ENCODE peak calls at places on chromosomes 5 and 9, in six cellular contexts. One of them, this sample, is unnamed.

GRCh38 chr5:157915638-157916037 is 56.7 kb upstream of the CLINT1 start:
- DNase-seq in GM23248: no peak
- DNase-seq in CD8-positive, alpha-beta memory T cell: no peak
- DNase-seq in transverse colon: peak; percentile 70
- DNase-seq in adrenal gland: peak; percentile 93
- DNase-seq in tibial artery: peak; percentile 72
- DNase-seq in this sample: peak; percentile 81

GRCh38 chr5:169350759-169351240 is 49.9 kb upstream of the SLIT3 start:
- DNase-seq in GM23248: peak; percentile 100
- DNase-seq in CD8-positive, alpha-beta memory T cell: no peak
- DNase-seq in transverse colon: no peak
- DNase-seq in adrenal gland: peak; percentile 63
- DNase-seq in tibial artery: peak; percentile 41
- DNase-seq in this sample: peak; percentile 49

GRCh38 chr9:80867731-80868130 is 821.6 kb downstream of the TLE1 start:
- DNase-seq in GM23248: no peak
- DNase-seq in CD8-positive, alpha-beta memory T cell: no peak
- DNase-seq in transverse colon: no peak
- DNase-seq in adrenal gland: no peak
- DNase-seq in tibial artery: no peak
- DNase-seq in this sample: no peak

GRCh38 chr9:76425677-76426453 is 31.6 kb upstream of the RFK start:
- DNase-seq in GM23248: no peak
- DNase-seq in CD8-positive, alpha-beta memory T cell: no peak
- DNase-seq in transverse colon: no peak
- DNase-seq in adrenal gland: no peak
- DNase-seq in tibial artery: no peak
- DNase-seq in this sample: no peak

GRCh38 chr9:85742630-85742928 is 825 bp upstream of the AGTPBP1 start:
- DNase-seq in GM23248: peak; percentile 84
- DNase-seq in CD8-positive, alpha-beta memory T cell: no peak
- DNase-seq in transverse colon: no peak
- DNase-seq in adrenal gland: no peak
- DNase-seq in tibial artery: no peak
- DNase-seq in this sample: no peak

GRCh38 chr5:173581408-173582197 is 34.8 kb downstream of the BOD1 start:
- DNase-seq in GM23248: peak; percentile 64
- DNase-seq in CD8-positive, alpha-beta memory T cell: peak; percentile 51
- DNase-seq in transverse colon: peak; percentile 19
- DNase-seq in adrenal gland: no peak
- DNase-seq in tibial artery: no peak
- DNase-seq in this sample: no peak

GRCh38 chr5:134526483-134527155 is 1.1 kb downstream of the JADE2 start:
- DNase-seq in GM23248: peak; percentile 88
- DNase-seq in CD8-positive, alpha-beta memory T cell: peak; percentile 76
- DNase-seq in transverse colon: peak; percentile 87
- DNase-seq in adrenal gland: peak; percentile 87
- DNase-seq in tibial artery: peak; percentile 62
- DNase-seq in this sample: peak; percentile 90

GRCh38 chr5:77390795-77391194 is 101.3 kb downstream of the WDR41 start:
- DNase-seq in GM23248: peak; percentile 93
- DNase-seq in CD8-positive, alpha-beta memory T cell: no peak
- DNase-seq in transverse colon: no peak
- DNase-seq in adrenal gland: no peak
- DNase-seq in tibial artery: no peak
- DNase-seq in this sample: no peak

GRCh38 chr9:110256142-110256391 is 240 bp downstream of the TXN start:
- DNase-seq in GM23248: no peak
- DNase-seq in CD8-positive, alpha-beta memory T cell: no peak
- DNase-seq in transverse colon: no peak
- DNase-seq in adrenal gland: no peak
- DNase-seq in tibial artery: no peak
- DNase-seq in this sample: no peak

GRCh38 chr5:178338750-178339144 is 106.1 kb upstream of the PHYKPL start:
- DNase-seq in GM23248: no peak
- DNase-seq in CD8-positive, alpha-beta memory T cell: no peak
- DNase-seq in transverse colon: no peak
- DNase-seq in adrenal gland: no peak
- DNase-seq in tibial artery: no peak
- DNase-seq in this sample: no peak

GRCh38 chr9:89740722-89741121 is 135.9 kb downstream of the GADD45G start:
- DNase-seq in GM23248: no peak
- DNase-seq in CD8-positive, alpha-beta memory T cell: peak; percentile 36
- DNase-seq in transverse colon: peak; percentile 49
- DNase-seq in adrenal gland: no peak
- DNase-seq in tibial artery: no peak
- DNase-seq in this sample: no peak

GRCh38 chr5:153619706-153620105 is 129.2 kb downstream of the GRIA1 start:
- DNase-seq in GM23248: peak; percentile 41
- DNase-seq in CD8-positive, alpha-beta memory T cell: no peak
- DNase-seq in transverse colon: no peak
- DNase-seq in adrenal gland: no peak
- DNase-seq in tibial artery: no peak
- DNase-seq in this sample: no peak

GRCh38 chr5:10467281-10468198 is 25.9 kb downstream of the ROPN1L start:
- DNase-seq in GM23248: peak; percentile 54
- DNase-seq in CD8-positive, alpha-beta memory T cell: no peak
- DNase-seq in transverse colon: no peak
- DNase-seq in adrenal gland: no peak
- DNase-seq in tibial artery: no peak
- DNase-seq in this sample: no peak

DNA sequence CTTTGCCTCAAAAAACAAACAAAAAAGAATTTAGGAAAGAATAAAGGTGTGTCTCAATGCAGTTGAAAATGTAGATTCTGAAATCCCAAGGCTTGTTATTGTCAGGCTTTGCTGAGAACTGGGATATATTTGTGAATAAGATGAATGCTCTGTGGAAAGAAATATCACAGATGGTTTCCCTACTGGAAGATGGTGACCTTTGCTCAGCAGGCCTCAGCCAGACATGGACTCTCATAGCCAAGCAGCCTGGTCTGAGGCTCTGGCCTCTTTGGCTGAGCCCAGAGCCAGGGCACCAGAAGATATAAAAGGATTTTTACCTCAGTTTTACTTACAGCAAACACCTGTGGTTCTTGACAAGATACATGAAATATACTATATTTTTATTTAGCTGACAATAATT is 37.1 kb downstream of the AGXT2 start:
- DNase-seq in GM23248: no peak
- DNase-seq in CD8-positive, alpha-beta memory T cell: no peak
- DNase-seq in transverse colon: no peak
- DNase-seq in adrenal gland: no peak
- DNase-seq in tibial artery: no peak
- DNase-seq in this sample: no peak
- H3K27ac ChIP-seq in GM23248: no peak overlapping the region
- H3K27ac ChIP-seq in CD8-positive, alpha-beta memory T cell: no peak overlapping the region
- H3K27ac ChIP-seq in transverse colon: no peak overlapping the region
- H3K27ac ChIP-seq in adrenal gland: no peak overlapping the region
- H3K27ac ChIP-seq in tibial artery: no peak overlapping the region
- H3K27ac ChIP-seq in this sample: no peak overlapping the region

GRCh38 chr5:64418013-64418412 is 87.8 kb upstream of the RGS7BP start:
- DNase-seq in GM23248: no peak
- DNase-seq in CD8-positive, alpha-beta memory T cell: no peak
- DNase-seq in transverse colon: no peak
- DNase-seq in adrenal gland: no peak
- DNase-seq in tibial artery: no peak
- DNase-seq in this sample: no peak
- H3K4me3 ChIP-seq in GM23248: no peak overlapping the region
- H3K4me3 ChIP-seq in CD8-positive, alpha-beta memory T cell: no peak overlapping the region
- H3K4me3 ChIP-seq in transverse colon: no peak overlapping the region
- H3K4me3 ChIP-seq in adrenal gland: no peak overlapping the region
- H3K4me3 ChIP-seq in tibial artery: no peak overlapping the region
- H3K4me3 ChIP-seq in this sample: no peak overlapping the region

GRCh38 chr9:15249042-15249818 is 57.8 kb downstream of the TTC39B start:
- DNase-seq in GM23248: peak; percentile 77
- DNase-seq in CD8-positive, alpha-beta memory T cell: no peak
- DNase-seq in transverse colon: no peak
- DNase-seq in adrenal gland: no peak
- DNase-seq in tibial artery: no peak
- DNase-seq in this sample: no peak

GRCh38 chr9:15250013-15250412 is 57.0 kb downstream of the TTC39B start:
- DNase-seq in GM23248: no peak
- DNase-seq in CD8-positive, alpha-beta memory T cell: no peak
- DNase-seq in transverse colon: no peak
- DNase-seq in adrenal gland: no peak
- DNase-seq in tibial artery: no peak
- DNase-seq in this sample: no peak

GRCh38 chr9:15253786-15254185 is 53.2 kb downstream of the TTC39B start:
- DNase-seq in GM23248: no peak
- DNase-seq in CD8-positive, alpha-beta memory T cell: no peak
- DNase-seq in transverse colon: peak; percentile 23
- DNase-seq in adrenal gland: no peak
- DNase-seq in tibial artery: no peak
- DNase-seq in this sample: no peak

GRCh38 chr9:15248596-15248995 is 58.4 kb downstream of the TTC39B start:
- DNase-seq in GM23248: no peak
- DNase-seq in CD8-positive, alpha-beta memory T cell: no peak
- DNase-seq in transverse colon: no peak
- DNase-seq in adrenal gland: no peak
- DNase-seq in tibial artery: no peak
- DNase-seq in this sample: no peak

GRCh38 chr9:15253197-15253596 is 53.8 kb downstream of the TTC39B start:
- DNase-seq in GM23248: no peak
- DNase-seq in CD8-positive, alpha-beta memory T cell: no peak
- DNase-seq in transverse colon: no peak
- DNase-seq in adrenal gland: no peak
- DNase-seq in tibial artery: no peak
- DNase-seq in this sample: no peak
- H3K27me3 ChIP-seq in GM23248: no peaks in the 10 kb centered on the region
- H3K27me3 ChIP-seq in CD8-positive, alpha-beta memory T cell: no peaks in the 10 kb centered on the region
- H3K27me3 ChIP-seq in transverse colon: no peaks in the 10 kb centered on the region
- H3K27me3 ChIP-seq in adrenal gland: no peaks in the 10 kb centered on the region
- H3K27me3 ChIP-seq in tibial artery: no peaks in the 10 kb centered on the region
- H3K27me3 ChIP-seq in this sample: no peaks in the 10 kb centered on the region

DNA sequence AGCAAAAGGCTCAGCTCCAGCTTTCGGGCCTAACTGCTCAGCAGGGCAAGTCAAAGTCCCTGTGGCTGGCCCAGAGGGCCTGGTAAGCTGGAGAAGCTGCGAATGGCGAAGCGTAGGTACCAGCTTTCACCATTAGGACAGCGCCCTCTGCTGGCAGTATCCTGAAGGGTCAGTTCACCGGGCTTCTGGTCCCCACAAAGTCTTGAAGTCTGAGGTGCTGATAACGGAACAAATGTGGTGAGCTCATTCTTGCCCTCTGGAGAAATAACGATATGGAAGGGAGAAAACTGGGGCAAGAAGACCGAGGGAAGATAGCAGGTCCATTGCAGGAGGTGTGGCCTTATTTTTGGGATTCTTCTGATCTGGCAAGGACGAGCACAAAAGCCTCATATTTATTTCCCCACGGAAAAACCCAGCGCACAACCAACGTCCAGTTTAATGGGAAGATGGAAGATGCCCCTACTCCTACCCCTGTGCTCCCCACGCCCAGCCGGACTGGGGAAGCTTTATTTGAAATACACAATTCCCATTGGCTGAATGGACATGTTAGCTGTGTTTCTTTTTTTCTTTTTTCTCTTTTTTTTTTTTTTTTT is 7.2 kb downstream of the SOWAHA start:
- DNase-seq in GM23248: peak; percentile 92
- DNase-seq in CD8-positive, alpha-beta memory T cell: peak; percentile 90
- DNase-seq in transverse colon: peak; percentile 95
- DNase-seq in adrenal gland: peak; percentile 92
- DNase-seq in tibial artery: peak; percentile 94
- DNase-seq in this sample: peak; percentile 46
- H3K27ac ChIP-seq in GM23248: no peak overlapping the region
- H3K27ac ChIP-seq in CD8-positive, alpha-beta memory T cell: no peak overlapping the region
- H3K27ac ChIP-seq in transverse colon: peak overlapping the region; percentile 8
- H3K27ac ChIP-seq in adrenal gland: peak overlapping the region; percentile 38
- H3K27ac ChIP-seq in tibial artery: no peak overlapping the region
- H3K27ac ChIP-seq in this sample: no peak overlapping the region

DNA sequence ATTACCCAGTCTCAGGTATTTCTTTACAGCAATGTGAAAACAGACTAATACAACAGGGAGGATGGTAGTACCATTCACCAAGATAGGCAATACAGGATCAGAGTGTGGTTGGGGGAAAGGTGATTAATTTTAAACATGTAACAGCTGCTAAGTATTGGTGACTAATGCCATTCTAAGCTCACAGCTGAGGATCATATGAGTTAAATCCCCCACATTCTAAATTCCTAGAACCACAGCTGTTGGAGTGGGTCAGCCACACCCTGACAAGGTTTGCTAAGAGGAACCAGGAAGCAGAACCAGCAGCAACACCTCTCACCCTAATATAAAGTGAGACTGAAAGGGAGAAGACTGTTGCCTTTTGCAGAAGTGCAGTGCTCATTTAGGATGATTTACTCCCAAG is 24.8 kb downstream of the HSPB3 start:
- DNase-seq in GM23248: peak; percentile 27
- DNase-seq in CD8-positive, alpha-beta memory T cell: no peak
- DNase-seq in transverse colon: no peak
- DNase-seq in adrenal gland: no peak
- DNase-seq in tibial artery: no peak
- DNase-seq in this sample: no peak
- H3K4me3 ChIP-seq in GM23248: no peak overlapping the region
- H3K4me3 ChIP-seq in CD8-positive, alpha-beta memory T cell: no peak overlapping the region
- H3K4me3 ChIP-seq in transverse colon: no peak overlapping the region
- H3K4me3 ChIP-seq in adrenal gland: no peak overlapping the region
- H3K4me3 ChIP-seq in tibial artery: no peak overlapping the region
- H3K4me3 ChIP-seq in this sample: no peak overlapping the region

GRCh38 chr9:126633881-126634558 is 20.3 kb downstream of the LMX1B start:
- DNase-seq in GM23248: no peak
- DNase-seq in CD8-positive, alpha-beta memory T cell: no peak
- DNase-seq in transverse colon: no peak
- DNase-seq in adrenal gland: no peak
- DNase-seq in tibial artery: no peak
- DNase-seq in this sample: no peak
- H3K27me3 ChIP-seq in GM23248: peaks cover 25% of the 10 kb centered on the region
- H3K27me3 ChIP-seq in CD8-positive, alpha-beta memory T cell: peaks cover 16% of the 10 kb centered on the region
- H3K27me3 ChIP-seq in transverse colon: peaks cover 100% of the 10 kb centered on the region
- H3K27me3 ChIP-seq in adrenal gland: peaks cover 49% of the 10 kb centered on the region
- H3K27me3 ChIP-seq in tibial artery: no peaks in the 10 kb centered on the region
- H3K27me3 ChIP-seq in this sample: peaks cover 6% of the 10 kb centered on the region

DNA sequence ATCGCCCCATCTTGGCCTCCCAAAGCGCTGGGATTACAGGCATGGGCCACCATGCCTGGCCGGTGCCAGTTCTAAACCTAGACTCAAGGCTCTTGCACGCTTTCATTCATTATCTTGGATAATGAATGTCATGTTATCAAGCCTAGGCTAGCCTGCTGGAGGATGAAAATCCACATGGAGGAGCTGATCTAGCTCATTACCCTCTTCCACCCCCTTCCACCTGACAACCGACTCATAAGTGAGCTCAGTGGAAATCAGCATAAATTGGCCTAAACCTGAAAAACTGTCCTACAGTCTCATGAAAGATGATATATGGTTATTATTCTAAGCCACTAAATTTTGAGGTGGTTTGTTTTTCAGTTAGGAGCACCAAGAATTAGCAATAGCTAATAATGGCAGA is 3.6 kb upstream of the TGFBR1 start:
- DNase-seq in GM23248: no peak
- DNase-seq in CD8-positive, alpha-beta memory T cell: no peak
- DNase-seq in transverse colon: no peak
- DNase-seq in adrenal gland: no peak
- DNase-seq in tibial artery: no peak
- DNase-seq in this sample: no peak
- H3K27ac ChIP-seq in GM23248: no peak overlapping the region
- H3K27ac ChIP-seq in CD8-positive, alpha-beta memory T cell: no peak overlapping the region
- H3K27ac ChIP-seq in transverse colon: no peak overlapping the region
- H3K27ac ChIP-seq in adrenal gland: no peak overlapping the region
- H3K27ac ChIP-seq in tibial artery: no peak overlapping the region
- H3K27ac ChIP-seq in this sample: no peak overlapping the region

This sample was measured in ascending aorta.